ENCODE peak calls at places on chromosomes 6 and 20, in six cellular contexts. One of them, this sample, is unnamed.

GRCh38 chr6:45495404-45496084 is 117.8 kb upstream of the SUPT3H start:
- DNase-seq in sigmoid colon: no peak
- DNase-seq in PC-3: no peak
- DNase-seq in fibroblast of villous mesenchyme: no peak
- DNase-seq in AG10803: no peak
- DNase-seq in GM12865: no peak
- DNase-seq in this sample: no peak

GRCh38 chr6:144008501-144009245 is 614 bp upstream of the PLAGL1 start:
- DNase-seq in fibroblast of villous mesenchyme: no peak
- DNase-seq in PC-3: peak; percentile 11
- DNase-seq in sigmoid colon: no peak
- DNase-seq in GM12865: no peak
- DNase-seq in AG10803: peak; percentile 8
- DNase-seq in this sample: no peak

GRCh38 chr6:29602564-29603361 is 17.8 kb downstream of the OR2H2 start:
- DNase-seq in fibroblast of villous mesenchyme: peak; percentile 28
- DNase-seq in sigmoid colon: no peak
- DNase-seq in GM12865: peak; percentile 16
- DNase-seq in PC-3: peak; percentile 23
- DNase-seq in AG10803: no peak
- DNase-seq in this sample: no peak

GRCh38 chr20:35273449-35274171 is 4.3 kb downstream of the MMP24OS start:
- DNase-seq in sigmoid colon: no peak
- DNase-seq in fibroblast of villous mesenchyme: no peak
- DNase-seq in PC-3: no peak
- DNase-seq in GM12865: no peak
- DNase-seq in AG10803: no peak
- DNase-seq in this sample: no peak

GRCh38 chr6:121830759-121831158 is 395.3 kb downstream of the GJA1 start:
- DNase-seq in GM12865: no peak
- DNase-seq in AG10803: peak; percentile 78
- DNase-seq in sigmoid colon: no peak
- DNase-seq in PC-3: no peak
- DNase-seq in fibroblast of villous mesenchyme: peak; percentile 29
- DNase-seq in this sample: no peak

GRCh38 chr6:40936810-40937209 is 102.2 kb downstream of the UNC5CL start:
- DNase-seq in fibroblast of villous mesenchyme: peak; percentile 69
- DNase-seq in GM12865: no peak
- DNase-seq in PC-3: peak; percentile 71
- DNase-seq in sigmoid colon: no peak
- DNase-seq in AG10803: peak; percentile 79
- DNase-seq in this sample: no peak

GRCh38 chr6:13474360-13474759 is 13.0 kb downstream of the GFOD1 start:
- DNase-seq in PC-3: peak; percentile 96
- DNase-seq in sigmoid colon: no peak
- DNase-seq in fibroblast of villous mesenchyme: no peak
- DNase-seq in AG10803: peak; percentile 33
- DNase-seq in GM12865: no peak
- DNase-seq in this sample: no peak

GRCh38 chr6:167337231-167337630 is 12.3 kb downstream of the TTLL2 start:
- DNase-seq in sigmoid colon: no peak
- DNase-seq in GM12865: no peak
- DNase-seq in PC-3: no peak
- DNase-seq in fibroblast of villous mesenchyme: no peak
- DNase-seq in AG10803: no peak
- DNase-seq in this sample: no peak

GRCh38 chr6:93036835-93037234 is 382.5 kb downstream of the EPHA7 start:
- DNase-seq in sigmoid colon: no peak
- DNase-seq in PC-3: peak; percentile 18
- DNase-seq in AG10803: no peak
- DNase-seq in GM12865: peak; percentile 17
- DNase-seq in fibroblast of villous mesenchyme: peak; percentile 37
- DNase-seq in this sample: no peak

GRCh38 chr6:71707059-71707458 is 179.3 kb upstream of the RIMS1 start:
- DNase-seq in sigmoid colon: no peak
- DNase-seq in AG10803: no peak
- DNase-seq in fibroblast of villous mesenchyme: no peak
- DNase-seq in GM12865: no peak
- DNase-seq in PC-3: no peak
- DNase-seq in this sample: no peak

GRCh38 chr6:138724015-138724414 is 49.6 kb upstream of the CCDC28A start:
- DNase-seq in GM12865: no peak
- DNase-seq in sigmoid colon: no peak
- DNase-seq in AG10803: peak; percentile 1
- DNase-seq in fibroblast of villous mesenchyme: peak; percentile 71
- DNase-seq in PC-3: no peak
- DNase-seq in this sample: peak; percentile 14

GRCh38 chr6:75505426-75505825 is 11.8 kb upstream of the FILIP1 start:
- DNase-seq in AG10803: no peak
- DNase-seq in PC-3: no peak
- DNase-seq in GM12865: no peak
- DNase-seq in sigmoid colon: no peak
- DNase-seq in fibroblast of villous mesenchyme: no peak
- DNase-seq in this sample: no peak

GRCh38 chr20:52410182-52410647 is 218.6 kb upstream of the ZFP64 start:
- DNase-seq in sigmoid colon: no peak
- DNase-seq in GM12865: no peak
- DNase-seq in AG10803: peak; percentile 95
- DNase-seq in fibroblast of villous mesenchyme: peak; percentile 91
- DNase-seq in PC-3: no peak
- DNase-seq in this sample: peak; percentile 13

GRCh38 chr6:158475344-158476302 is 84.3 kb upstream of the TMEM181 start:
- DNase-seq in fibroblast of villous mesenchyme: peak; percentile 90
- DNase-seq in sigmoid colon: no peak
- DNase-seq in GM12865: peak; percentile 92
- DNase-seq in AG10803: peak; percentile 75
- DNase-seq in PC-3: peak; percentile 67
- DNase-seq in this sample: peak; percentile 39

GRCh38 chr6:157946865-157947532 is 34.7 kb upstream of the SYNJ2 start:
- DNase-seq in fibroblast of villous mesenchyme: peak; percentile 37
- DNase-seq in GM12865: peak; percentile 45
- DNase-seq in sigmoid colon: no peak
- DNase-seq in AG10803: peak; percentile 22
- DNase-seq in PC-3: peak; percentile 36
- DNase-seq in this sample: no peak

GRCh38 chr6:75735491-75736186 is 13.4 kb upstream of the MYO6 start:
- DNase-seq in AG10803: peak; percentile 30
- DNase-seq in sigmoid colon: no peak
- DNase-seq in GM12865: peak; percentile 30
- DNase-seq in PC-3: peak; percentile 41
- DNase-seq in fibroblast of villous mesenchyme: peak; percentile 34
- DNase-seq in this sample: no peak

GRCh38 chr6:109609737-109610136 is 81.3 kb downstream of the AK9 start:
- DNase-seq in AG10803: no peak
- DNase-seq in sigmoid colon: no peak
- DNase-seq in fibroblast of villous mesenchyme: no peak
- DNase-seq in GM12865: no peak
- DNase-seq in PC-3: no peak
- DNase-seq in this sample: no peak

GRCh38 chr6:21593927-21594421 is 423 bp downstream of the SOX4 start:
- DNase-seq in sigmoid colon: no peak
- DNase-seq in AG10803: peak; percentile 71
- DNase-seq in fibroblast of villous mesenchyme: peak; percentile 70
- DNase-seq in GM12865: peak; percentile 69
- DNase-seq in PC-3: no peak
- DNase-seq in this sample: peak; percentile 59

GRCh38 chr20:37886851-37887297 is 16.1 kb upstream of the VSTM2L start:
- DNase-seq in sigmoid colon: no peak
- DNase-seq in fibroblast of villous mesenchyme: no peak
- DNase-seq in PC-3: no peak
- DNase-seq in GM12865: peak; percentile 61
- DNase-seq in AG10803: peak; percentile 13
- DNase-seq in this sample: peak; percentile 29

GRCh38 chr6:146914563-146915483 is 289.4 kb upstream of the STXBP5 start:
- DNase-seq in fibroblast of villous mesenchyme: peak; percentile 98
- DNase-seq in AG10803: peak; percentile 96
- DNase-seq in GM12865: no peak
- DNase-seq in PC-3: peak; percentile 90
- DNase-seq in sigmoid colon: peak; percentile 68
- DNase-seq in this sample: no peak

GRCh38 chr20:38604873-38605303 is 3.3 kb downstream of the ARHGAP40 start:
- DNase-seq in AG10803: no peak
- DNase-seq in PC-3: peak; percentile 95
- DNase-seq in GM12865: no peak
- DNase-seq in fibroblast of villous mesenchyme: peak; percentile 11
- DNase-seq in sigmoid colon: no peak
- DNase-seq in this sample: no peak

GRCh38 chr20:58102744-58103516 is 125.5 kb downstream of the ANKRD60 start:
- DNase-seq in fibroblast of villous mesenchyme: no peak
- DNase-seq in PC-3: peak; percentile 79
- DNase-seq in AG10803: peak; percentile 41
- DNase-seq in GM12865: no peak
- DNase-seq in sigmoid colon: no peak
- DNase-seq in this sample: no peak

GRCh38 chr6:107689881-107690545 is 134.1 kb downstream of the SCML4 start:
- DNase-seq in sigmoid colon: no peak
- DNase-seq in PC-3: no peak
- DNase-seq in AG10803: no peak
- DNase-seq in fibroblast of villous mesenchyme: peak; percentile 20
- DNase-seq in GM12865: no peak
- DNase-seq in this sample: no peak
- TF ChIP-seq CTCF in sigmoid colon: no peak
- TF ChIP-seq CTCF in PC-3: no peak
- TF ChIP-seq CTCF in AG10803: no peak
- TF ChIP-seq CTCF in fibroblast of villous mesenchyme: no peak
- TF ChIP-seq CTCF in GM12865: no peak
- TF ChIP-seq CTCF in this sample: no peak

DNA sequence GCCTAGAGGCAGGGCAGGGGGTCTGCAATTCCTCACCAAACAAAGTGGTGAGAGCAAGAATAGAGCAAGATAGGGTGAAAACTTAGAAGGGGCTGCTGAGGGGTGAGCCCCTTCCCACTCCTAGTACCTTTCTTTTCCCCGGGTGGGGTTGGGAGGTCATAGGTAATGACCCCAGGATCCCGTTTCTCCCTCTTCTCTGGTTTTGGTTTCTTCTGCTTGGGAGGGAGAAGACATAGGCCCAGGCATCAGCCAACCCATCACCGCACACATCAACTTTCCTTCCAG is 3.5 kb downstream of the VARS1 start:
- DNase-seq in AG10803: no peak
- DNase-seq in GM12865: no peak
- DNase-seq in PC-3: no peak
- DNase-seq in fibroblast of villous mesenchyme: no peak
- DNase-seq in sigmoid colon: no peak
- DNase-seq in this sample: no peak
- TF ChIP-seq CTCF in AG10803: no peak
- TF ChIP-seq CTCF in GM12865: no peak
- TF ChIP-seq CTCF in PC-3: no peak
- TF ChIP-seq CTCF in fibroblast of villous mesenchyme: no peak
- TF ChIP-seq CTCF in sigmoid colon: no peak
- TF ChIP-seq CTCF in this sample: no peak

GRCh38 chr20:62405981-62406513 is 1.0 kb downstream of the CABLES2 start:
- DNase-seq in AG10803: no peak
- DNase-seq in PC-3: no peak
- DNase-seq in fibroblast of villous mesenchyme: no peak
- DNase-seq in GM12865: no peak
- DNase-seq in sigmoid colon: no peak
- DNase-seq in this sample: no peak

GRCh38 chr20:62406635-62407176 is 379 bp downstream of the CABLES2 start:
- DNase-seq in fibroblast of villous mesenchyme: no peak
- DNase-seq in AG10803: no peak
- DNase-seq in GM12865: no peak
- DNase-seq in PC-3: no peak
- DNase-seq in sigmoid colon: no peak
- DNase-seq in this sample: peak; percentile 60

GRCh38 chr20:62404761-62405107 is 2.4 kb downstream of the CABLES2 start:
- DNase-seq in sigmoid colon: no peak
- DNase-seq in PC-3: no peak
- DNase-seq in fibroblast of villous mesenchyme: no peak
- DNase-seq in AG10803: no peak
- DNase-seq in GM12865: no peak
- DNase-seq in this sample: no peak

GRCh38 chr20:62404112-62404665 is 2.9 kb downstream of the CABLES2 start:
- DNase-seq in fibroblast of villous mesenchyme: no peak
- DNase-seq in sigmoid colon: no peak
- DNase-seq in GM12865: no peak
- DNase-seq in PC-3: no peak
- DNase-seq in AG10803: no peak
- DNase-seq in this sample: no peak

DNA sequence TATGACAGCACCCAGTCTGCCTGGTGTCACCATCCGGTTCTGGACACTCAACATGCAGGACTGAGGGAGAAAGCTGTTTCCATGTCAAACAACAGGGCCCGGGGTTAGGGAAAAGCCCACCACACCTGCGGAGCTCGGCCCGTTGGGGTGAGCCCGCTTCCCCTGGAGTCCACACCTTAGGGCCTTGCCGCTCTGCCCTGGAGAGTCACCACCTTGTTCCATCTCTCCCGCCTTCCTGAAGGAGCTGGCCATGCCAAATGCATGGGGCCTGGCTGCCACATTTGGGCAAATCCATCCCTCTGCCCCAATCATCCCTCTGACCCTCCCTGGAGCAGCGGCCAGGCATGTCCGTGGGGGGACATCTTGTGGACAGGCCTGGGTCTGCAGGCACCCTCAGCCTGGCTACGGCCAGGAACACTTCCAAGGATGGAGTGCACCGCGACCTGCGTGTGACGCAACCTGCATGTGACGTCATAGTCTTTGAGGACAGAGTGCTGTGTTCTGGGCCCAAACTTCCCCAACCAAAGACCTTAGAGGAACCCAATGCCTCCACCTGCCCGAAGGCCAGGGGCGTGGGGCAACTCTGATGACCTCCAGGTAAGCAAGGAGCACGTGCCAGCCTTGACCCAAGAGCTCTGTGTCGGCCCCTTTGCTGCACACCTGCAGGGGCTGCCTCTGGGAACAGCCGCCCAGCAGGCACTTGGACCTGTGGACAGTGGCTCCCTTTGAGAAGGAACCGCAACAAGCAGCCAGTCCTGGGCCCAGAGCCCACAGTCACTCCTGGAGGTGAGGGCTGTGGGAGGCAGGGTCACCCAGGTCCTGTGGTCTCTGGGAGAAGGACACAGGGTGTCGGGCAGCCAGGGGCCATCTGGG is 1.7 kb downstream of the CABLES2 start:
- DNase-seq in PC-3: peak; percentile 41
- DNase-seq in fibroblast of villous mesenchyme: peak; percentile 73
- DNase-seq in GM12865: no peak
- DNase-seq in sigmoid colon: peak; percentile 89
- DNase-seq in AG10803: peak; percentile 47
- DNase-seq in this sample: no peak
- TF ChIP-seq CTCF in PC-3: peak; percentile 57
- TF ChIP-seq CTCF in fibroblast of villous mesenchyme: peak; percentile 70
- TF ChIP-seq CTCF in GM12865: peak; percentile 5
- TF ChIP-seq CTCF in sigmoid colon: peak; percentile 47
- TF ChIP-seq CTCF in AG10803: peak; percentile 51
- TF ChIP-seq CTCF in this sample: no peak

GRCh38 chr6:2841264-2842138 is at the start of gene SERPINB1:
- DNase-seq in sigmoid colon: peak; percentile 93
- DNase-seq in fibroblast of villous mesenchyme: peak; percentile 98
- DNase-seq in PC-3: peak; percentile 83
- DNase-seq in GM12865: peak; percentile 77
- DNase-seq in AG10803: peak; percentile 95
- DNase-seq in this sample: peak; percentile 96
- TF ChIP-seq CTCF in sigmoid colon: no peak
- TF ChIP-seq CTCF in fibroblast of villous mesenchyme: no peak
- TF ChIP-seq CTCF in PC-3: peak; percentile 8
- TF ChIP-seq CTCF in GM12865: peak; percentile 1
- TF ChIP-seq CTCF in AG10803: peak; percentile 6
- TF ChIP-seq CTCF in this sample: no peak

This sample was measured in mucosa of descending colon.